ENCODE peak calls at places on chromosomes 13 and 19, in eight cellular contexts. U is body of pancreas, T is HFF-Myc, A is heart right ventricle, Y is AG09309, G is ovary, J is mesothelial cell of epicardium, R is nephron progenitor cell. B is an unnamed sample.

GRCh38 chr19:4609878-4610511 is 29.3 kb upstream of the TNFAIP8L1 start:
- DNase-seq in R (peak), T (no peak), J (no peak), A (peak), Y (no peak), G (no peak), U (peak), B (no peak)

GRCh38 chr13:73596382-73596781 is 537.6 kb downstream of the KLF5 start:
- DNase-seq in G (no peak), J (no peak), T (no peak), R (no peak), U (no peak), A (no peak), Y (no peak), B (no peak)

GRCh38 chr19:48511800-48512503 is at the start of gene LMTK3:
- DNase-seq in T (no peak), U (no peak), G (peak), R (peak), A (no peak), Y (no peak), J (no peak), B (no peak)

GRCh38 chr19:16363133-16363851 is 38.7 kb downstream of the KLF2 start:
- DNase-seq in G (no peak), A (no peak), Y (no peak), U (peak), R (no peak), T (no peak), J (no peak), B (peak)

GRCh38 chr13:32140109-32140508 is 108.5 kb downstream of the FRY start:
- DNase-seq in Y (no peak), T (no peak), J (no peak), G (no peak), A (no peak), R (no peak), U (no peak), B (no peak)

GRCh38 chr13:111211789-111212516 is 96.8 kb downstream of the ARHGEF7 start:
- DNase-seq in G (no peak), T (no peak), U (no peak), R (no peak), Y (no peak), J (no peak), A (no peak), B (no peak)

GRCh38 chr19:6248341-6248740 is 31.4 kb downstream of the MLLT1 start:
- DNase-seq in G (no peak), T (no peak), R (no peak), A (no peak), U (no peak), Y (no peak), J (no peak), B (no peak)

GRCh38 chr13:23516706-23517105 is 53.5 kb upstream of the TNFRSF19 start:
- DNase-seq in G (no peak), A (no peak), J (no peak), R (no peak), T (no peak), U (no peak), Y (no peak), B (no peak)

GRCh38 chr13:113769106-113769505 is 10.1 kb downstream of the TMEM255B start:
- DNase-seq in U (no peak), R (no peak), T (no peak), Y (no peak), J (no peak), A (no peak), G (no peak), B (no peak)

GRCh38 chr13:99657848-99658265 is 156.6 kb downstream of the TM9SF2 start:
- DNase-seq in U (peak), R (peak), G (peak), T (no peak), Y (no peak), J (no peak), A (peak), B (peak)

GRCh38 chr19:47094557-47095517 is 18.7 kb downstream of the ZC3H4 start:
- DNase-seq in T (no peak), A (no peak), U (peak), J (no peak), G (no peak), R (no peak), Y (no peak), B (peak)

GRCh38 chr19:33394006-33394722 is 20.7 kb downstream of the CEBPG start:
- DNase-seq in Y (peak), R (no peak), A (peak), U (no peak), T (no peak), G (no peak), J (peak), B (no peak)

GRCh38 chr13:78323848-78324247 is 279.5 kb downstream of the POU4F1 start:
- DNase-seq in U (no peak), T (no peak), J (no peak), G (no peak), Y (no peak), A (no peak), R (no peak), B (no peak)

GRCh38 chr19:49790866-49791265 is 22.2 kb downstream of the FUZ start:
- DNase-seq in R (no peak), J (no peak), A (peak), T (no peak), U (peak), Y (no peak), G (peak), B (no peak)

GRCh38 chr19:8494158-8494557 is 8.3 kb downstream of the PRAM1 start:
- DNase-seq in Y (no peak), U (no peak), R (no peak), A (no peak), G (no peak), J (no peak), T (no peak), B (no peak)

GRCh38 chr13:100633461-100633860 is 41.1 kb downstream of the TMTC4 start:
- DNase-seq in U (no peak), J (no peak), G (no peak), R (no peak), A (no peak), T (no peak), Y (peak), B (no peak)

GRCh38 chr13:113405481-113406300 is 41.8 kb upstream of the GRTP1 start:
- DNase-seq in J (no peak), R (no peak), G (no peak), A (no peak), Y (no peak), T (no peak), U (no peak), B (no peak)

GRCh38 chr19:44653343-44653742 is 9.6 kb downstream of the PVR start:
- DNase-seq in G (no peak), A (no peak), U (no peak), J (no peak), Y (no peak), T (no peak), R (no peak), B (no peak)

GRCh38 chr19:40443131-40443929 is 805 bp downstream of the SERTAD3 start:
- DNase-seq in J (peak), A (peak), U (peak), R (peak), Y (peak), T (peak), G (peak), B (peak)

GRCh38 chr13:94674609-94675348 is 37.6 kb downstream of the SOX21 start:
- DNase-seq in U (peak), A (no peak), Y (no peak), T (no peak), J (no peak), R (peak), G (no peak), B (peak)
- TF ChIP-seq CTCF in U (peak), A (peak), Y (peak), T (peak), J (peak), R (peak), G (no peak), B (no peak)

DNA sequence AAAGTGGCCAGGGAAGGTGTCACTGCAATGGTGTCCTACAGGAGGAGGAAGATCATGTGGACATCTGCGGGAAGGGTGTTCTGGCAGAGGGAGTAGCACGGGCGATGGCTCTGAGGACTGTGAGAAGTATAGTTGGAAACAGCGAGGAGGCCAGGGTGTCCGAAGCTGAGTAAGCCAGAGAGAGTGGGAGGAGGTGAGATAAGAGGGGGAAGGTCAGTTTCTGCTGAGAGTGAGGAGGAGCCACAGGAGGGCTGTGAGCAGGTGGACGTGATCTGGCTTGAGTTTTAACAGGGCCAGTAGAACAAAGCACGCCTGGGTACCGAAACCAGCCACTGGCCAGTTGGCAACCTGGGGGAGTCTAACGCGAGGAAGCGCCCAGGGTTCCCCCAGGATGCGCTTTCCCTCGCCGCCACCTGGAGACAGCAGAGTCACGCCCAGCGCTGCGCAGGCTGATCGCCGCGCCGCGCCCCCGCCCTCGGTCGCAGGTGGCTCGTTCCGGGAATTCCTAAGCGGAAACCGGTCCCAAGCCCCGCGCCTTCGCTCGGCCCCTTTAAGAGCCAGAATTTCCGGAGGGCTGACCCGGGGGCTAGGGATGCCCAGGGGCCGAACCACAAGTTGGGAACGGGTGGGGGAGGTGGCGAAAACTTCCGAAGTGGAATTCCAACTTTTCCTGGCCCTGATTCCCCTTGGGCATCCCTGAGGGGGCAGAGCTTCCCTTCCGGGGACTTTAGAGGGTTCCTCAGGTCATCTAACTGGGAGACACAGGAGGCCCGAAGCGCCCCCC is 1.1 kb upstream of the LSR start:
- DNase-seq in R (peak), Y (no peak), T (no peak), A (no peak), J (peak), U (peak), G (peak), B (peak)
- TF ChIP-seq CTCF in R (peak), Y (no peak), T (peak), A (peak), J (peak), U (peak), G (no peak), B (peak)

GRCh38 chr13:38969187-38969586 is 21.4 kb downstream of the STOML3 start:
- DNase-seq in A (no peak), T (no peak), R (no peak), U (no peak), G (no peak), Y (no peak), J (no peak), B (no peak)

GRCh38 chr13:38965281-38965680 is 25.4 kb downstream of the STOML3 start:
- DNase-seq in U (no peak), Y (no peak), G (no peak), T (no peak), A (no peak), R (no peak), J (no peak), B (no peak)

GRCh38 chr13:38967446-38967845 is 23.2 kb downstream of the STOML3 start:
- DNase-seq in U (no peak), R (no peak), T (no peak), J (no peak), G (no peak), Y (no peak), A (no peak), B (no peak)

GRCh38 chr13:38970380-38971051 is 20.1 kb downstream of the STOML3 start:
- DNase-seq in Y (no peak), R (no peak), T (no peak), J (no peak), U (no peak), A (no peak), G (no peak), B (no peak)
- TF ChIP-seq CTCF in Y (no peak), R (no peak), T (no peak), J (no peak), U (peak), A (no peak), G (no peak), B (no peak)

GRCh38 chr13:110138009-110138699 is 168.8 kb downstream of the COL4A1 start:
- DNase-seq in R (peak), U (peak), Y (no peak), A (peak), J (no peak), G (peak), T (no peak), B (peak)
- TF ChIP-seq CTCF in R (no peak), U (peak), Y (peak), A (no peak), J (no peak), G (no peak), T (peak), B (no peak)

DNA sequence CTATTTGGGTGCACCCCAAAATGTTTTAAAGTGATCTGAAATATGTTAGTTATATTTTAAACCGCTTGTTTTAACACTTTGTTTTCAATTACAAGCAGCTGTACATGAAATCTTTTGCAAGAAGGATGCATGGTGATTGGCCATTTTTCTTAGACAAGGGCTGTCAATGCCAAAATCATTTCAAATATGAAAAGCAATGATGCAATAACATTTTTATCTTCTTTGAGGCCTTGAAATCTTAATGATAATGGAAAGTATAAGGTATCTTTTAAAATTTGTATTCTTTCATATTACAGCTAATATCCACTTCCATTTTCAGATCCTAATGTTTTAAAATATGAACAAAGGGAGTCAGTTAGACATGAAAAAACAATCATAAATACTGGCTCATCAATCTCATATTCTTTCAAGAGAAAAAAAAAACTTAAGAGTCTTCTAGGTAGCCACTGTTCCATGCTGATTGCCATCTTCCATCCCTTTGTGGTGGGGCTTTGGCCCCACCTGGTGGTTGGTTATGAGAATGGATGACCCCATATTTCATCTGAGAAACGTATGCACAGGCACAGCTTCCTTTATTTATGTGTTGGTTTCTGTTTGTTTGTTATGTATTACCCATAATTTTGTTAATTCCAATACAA is 330.3 kb upstream of the MIR17HG start:
- DNase-seq in J (no peak), R (peak), U (peak), A (no peak), Y (no peak), G (no peak), T (peak), B (peak)
- TF ChIP-seq CTCF in J (peak), R (peak), U (peak), A (peak), Y (peak), G (no peak), T (peak), B (no peak)

DNA sequence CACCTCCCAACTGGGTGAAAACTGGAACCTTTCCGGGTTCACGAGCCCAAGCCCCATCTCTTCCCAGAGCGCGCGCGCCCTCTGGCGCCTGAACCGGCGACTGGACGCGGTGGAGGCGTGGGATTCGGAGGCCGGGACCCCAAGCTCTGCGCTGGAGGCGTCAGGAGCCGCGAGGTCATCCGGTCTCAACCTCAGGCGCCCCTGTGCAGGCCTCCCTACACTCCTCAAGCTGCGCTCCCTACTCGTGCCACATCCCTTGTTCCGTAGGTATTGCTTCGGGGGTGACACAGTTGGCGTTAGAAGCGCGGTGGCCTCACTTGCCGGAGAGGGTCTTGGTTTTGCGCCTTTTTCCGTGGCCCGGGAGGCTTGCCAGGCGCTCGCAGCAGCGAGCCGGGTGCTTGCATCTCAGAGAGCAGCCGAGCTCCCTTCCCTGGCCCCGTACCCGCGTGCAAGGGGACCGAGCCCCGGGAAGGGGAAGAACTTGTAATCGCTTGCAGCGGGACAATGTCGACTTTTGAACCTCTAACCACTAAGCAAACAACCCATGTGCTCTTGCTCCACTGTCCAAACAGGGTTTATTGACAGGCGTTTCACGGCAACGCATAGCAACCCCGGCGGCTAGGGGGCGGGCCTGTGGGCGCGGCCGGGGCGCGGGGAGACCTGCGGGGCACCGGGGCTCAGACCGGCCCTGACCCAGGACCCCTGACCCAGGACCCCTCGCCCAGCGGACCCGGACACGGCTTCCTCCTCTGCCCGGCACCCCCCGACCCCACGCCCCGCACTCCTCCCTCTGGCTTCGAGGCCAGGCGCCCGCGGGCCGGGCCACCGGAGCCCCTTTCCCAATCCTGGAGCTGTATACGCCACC is 8.5 kb downstream of the CDX2 start:
- DNase-seq in A (peak), U (peak), T (no peak), R (peak), Y (no peak), J (no peak), G (no peak), B (peak)
- TF ChIP-seq CTCF in A (peak), U (peak), T (peak), R (peak), Y (peak), J (peak), G (no peak), B (peak)

B was measured in Calu3.